ENCODE peak calls at places on chromosomes 4 and X, in four cellular contexts. D is GM19239, W is germinal center, C is astrocyte. F is an unnamed sample.

GRCh38 chrX:115344885-115345653 is 55.6 kb downstream of the LUZP4 start:
- DNase-seq in D (no peak), W (no peak), C (peak), F (peak)

GRCh38 chrX:110341189-110342035 is 17.2 kb upstream of the RTL9 start:
- DNase-seq in D (no peak), W (no peak), C (peak), F (peak)

GRCh38 chr4:151359576-151359975 is 34.2 kb upstream of the SH3D19 start:
- DNase-seq in D (no peak), W (no peak), C (no peak), F (peak)

GRCh38 chr4:139555705-139556070 is 331 bp downstream of the SETD7 start:
- DNase-seq in D (no peak), W (peak), C (no peak), F (no peak)

GRCh38 chr4:156672924-156673323 is 298.7 kb downstream of the PDGFC start:
- DNase-seq in D (no peak), W (no peak), C (peak), F (peak)

GRCh38 chr4:1683903-1684755 is at the start of gene FAM53A:
- DNase-seq in D (peak), W (peak), C (peak), F (peak)

GRCh38 chr4:124085561-124086180 is 626.9 kb downstream of the ANKRD50 start:
- DNase-seq in D (no peak), W (no peak), C (peak), F (no peak)

GRCh38 chr4:34181311-34181808 is 2063.0 kb downstream of the ARAP2 start:
- DNase-seq in D (no peak), W (no peak), C (peak), F (peak)

GRCh38 chr4:10336471-10336870 is 120.8 kb downstream of the ZNF518B start:
- DNase-seq in D (no peak), W (no peak), C (no peak), F (peak)

GRCh38 chr4:3657917-3658913 is 108.0 kb upstream of the ADRA2C start:
- DNase-seq in D (no peak), W (no peak), C (peak), F (no peak)

GRCh38 chr4:1472911-1473518 is 66.8 kb upstream of the NKX1-1 start:
- DNase-seq in D (no peak), W (no peak), C (no peak), F (no peak)

GRCh38 chr4:39134674-39135073 is 47.7 kb upstream of the WDR19 start:
- DNase-seq in D (no peak), W (no peak), C (no peak), F (peak)

GRCh38 chr4:10584042-10584441 is 100.5 kb downstream of the CLNK start:
- DNase-seq in D (no peak), W (no peak), C (peak), F (peak)

GRCh38 chr4:81648576-81649272 is 177.0 kb upstream of the RASGEF1B start:
- DNase-seq in D (peak), W (peak), C (peak), F (no peak)

GRCh38 chrX:13369541-13370140 is 49.8 kb upstream of the ATXN3L start:
- DNase-seq in D (no peak), W (no peak), C (no peak), F (peak)

F was measured in foreskin melanocyte.